ENCODE peak calls at places on chromosomes 1 and 21, in four cellular contexts. T is GM12878, A is HEK293T, D is HepG2. S is an unnamed sample.

GRCh38 chr1:17597651-17598050 is 58.2 kb downstream of the ARHGEF10L start:
- DNase-seq in T (no peak), A (no peak), D (no peak), S (no peak)

GRCh38 chr1:228021526-228022030 is 14.8 kb downstream of the WNT3A start:
- DNase-seq in T (no peak), A (no peak), D (no peak), S (no peak)

GRCh38 chr1:234163267-234163919 is 209.9 kb upstream of the COA6 start:
- DNase-seq in T (no peak), A (no peak), D (no peak), S (no peak)

GRCh38 chr1:172775598-172776570 is 117.0 kb downstream of the FASLG start:
- DNase-seq in T (no peak), A (no peak), D (no peak), S (no peak)

GRCh38 chr1:29643281-29643680 is 407.0 kb downstream of the PTPRU start:
- DNase-seq in T (no peak), A (no peak), D (no peak), S (no peak)

GRCh38 chr21:44442266-44443125 is 12.8 kb upstream of the LRRC3 start:
- DNase-seq in T (no peak), A (no peak), D (no peak), S (no peak)

GRCh38 chr1:11052839-11053757 is 6.1 kb upstream of the MASP2 start:
- DNase-seq in T (no peak), A (no peak), D (no peak), S (peak)

GRCh38 chr1:178536844-178537371 is 24.0 kb downstream of the TEX35 start:
- DNase-seq in T (no peak), A (no peak), D (peak), S (no peak)

GRCh38 chr1:163924041-163924440 is 602.3 kb downstream of the NUF2 start:
- DNase-seq in T (no peak), A (no peak), D (no peak), S (no peak)

GRCh38 chr21:19322360-19322759 is 918.8 kb upstream of the TMPRSS15 start:
- DNase-seq in T (no peak), A (no peak), D (no peak), S (no peak)

DNA sequence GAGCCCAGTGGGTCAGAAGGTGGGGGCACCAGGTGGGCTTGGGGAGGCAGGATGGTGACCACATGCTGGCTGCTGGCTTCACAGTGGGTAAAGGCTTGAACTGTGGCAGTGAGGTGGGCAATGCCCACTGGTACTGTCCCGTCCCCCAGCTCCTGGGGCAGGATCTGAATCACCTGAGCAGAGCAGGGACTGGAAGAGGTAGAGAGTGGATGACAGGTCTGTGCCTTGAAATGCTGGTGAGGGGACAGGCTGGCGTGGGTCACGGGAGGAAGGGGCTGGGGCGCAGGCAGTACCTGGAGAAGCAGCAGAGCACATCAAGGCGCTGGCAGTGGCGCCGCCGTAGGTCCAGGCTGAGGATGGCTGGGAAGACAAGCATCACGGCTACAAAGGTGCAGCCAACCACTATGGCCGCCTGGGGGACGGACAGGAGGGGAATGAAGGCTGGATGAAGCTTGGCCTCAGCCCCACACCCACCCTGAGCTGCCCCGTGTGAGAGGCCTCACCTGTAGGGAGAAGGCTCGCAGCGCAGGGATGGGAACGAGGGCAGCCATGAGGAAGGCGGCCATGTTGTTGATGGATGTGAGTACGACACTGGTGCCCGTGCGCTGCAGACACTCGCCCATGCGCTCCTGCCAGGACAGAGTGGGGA is 14.9 kb downstream of the PTCH2 start:
- DNase-seq in T (no peak), A (no peak), D (no peak), S (no peak)
- TF ChIP-seq FOXK2 in T (no peak), A (no peak), D (no peak), S (no peak)

GRCh38 chr1:1773874-1774273 is 4.4 kb downstream of the NADK start:
- DNase-seq in T (no peak), A (no peak), D (no peak), S (no peak)

GRCh38 chr1:1777950-1778826 is at the start of gene NADK:
- DNase-seq in T (no peak), A (peak), D (no peak), S (peak)

GRCh38 chr1:1776672-1777393 is 1.4 kb downstream of the NADK start:
- DNase-seq in T (no peak), A (no peak), D (no peak), S (peak)

GRCh38 chr1:1777510-1777909 is 760 bp downstream of the NADK start:
- DNase-seq in T (no peak), A (no peak), D (no peak), S (no peak)

DNA sequence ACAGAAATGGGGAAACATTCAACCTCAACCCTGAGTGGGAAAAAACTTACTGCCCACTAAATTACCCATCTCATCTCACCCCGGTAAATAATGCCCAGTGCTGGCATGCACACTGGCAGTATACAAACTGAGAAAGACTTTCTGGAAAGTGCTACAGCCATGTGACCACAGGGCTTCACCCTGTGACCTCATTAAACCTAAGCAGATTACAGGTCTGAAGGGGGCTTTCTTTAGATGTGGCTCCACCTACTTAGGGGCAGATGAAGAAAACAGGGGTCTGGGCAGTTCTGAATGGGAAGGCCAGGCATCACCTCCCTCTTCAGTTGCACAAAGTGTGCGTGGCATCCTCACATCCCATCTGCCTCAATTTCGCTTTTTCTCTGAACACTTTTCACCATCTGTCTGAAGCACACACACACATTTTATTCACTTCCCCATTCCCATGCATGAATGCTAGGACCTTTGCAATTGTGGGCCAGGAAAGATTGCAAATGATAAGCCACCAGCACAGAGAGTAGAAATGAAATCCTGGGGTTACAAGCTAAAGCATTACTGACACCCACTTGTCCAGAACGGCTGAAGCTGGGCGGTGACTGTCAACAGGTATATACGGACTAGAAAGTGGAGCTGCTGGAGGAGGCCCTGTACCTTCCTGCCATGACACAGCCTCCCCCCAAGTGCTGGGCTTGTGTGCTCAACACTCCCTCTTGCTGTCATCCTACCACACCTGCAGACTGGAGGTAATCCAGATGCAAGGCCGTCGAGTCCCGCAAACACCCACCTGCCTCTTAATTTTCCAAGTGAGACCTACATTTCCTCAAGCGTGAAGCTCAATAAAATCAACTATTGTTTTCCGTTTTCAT is 2.7 kb downstream of the NADK start:
- DNase-seq in T (no peak), A (no peak), D (no peak), S (no peak)
- TF ChIP-seq FOXK2 in T (no peak), A (no peak), D (no peak), S (no peak)

GRCh38 chr21:41901099-41901498 is 22.0 kb upstream of the PRDM15 start:
- DNase-seq in T (no peak), A (no peak), D (no peak), S (no peak)
- TF ChIP-seq FOXK2 in T (no peak), A (no peak), D (no peak), S (no peak)

GRCh38 chr1:175818929-175819328 is 75.5 kb upstream of the TNR start:
- DNase-seq in T (no peak), A (no peak), D (no peak), S (no peak)
- TF ChIP-seq FOXK2 in T (no peak), A (no peak), D (no peak), S (no peak)

GRCh38 chr1:115655307-115655664 is 13.5 kb downstream of the VANGL1 start:
- DNase-seq in T (no peak), A (no peak), D (no peak), S (peak)
- TF ChIP-seq FOXK2 in T (no peak), A (no peak), D (no peak), S (no peak)